ENCODE peak calls at places on chromosomes 3 and 15, in four cellular contexts. T is fibroblast of villous mesenchyme; L is CD8-positive, alpha-beta T cell; C is endothelial cell. W is an unnamed sample.

GRCh38 chr3:169813757-169814517 is 1.2 kb upstream of the LRRC34 start:
- DNase-seq in T (peak; percentile 39), L (peak; percentile 79), C (no peak), W (peak; percentile 45)

GRCh38 chr15:75672646-75673425 is 25.1 kb downstream of the SNX33 start:
- DNase-seq in L (no peak), C (no peak), T (peak; percentile 90), W (no peak)

GRCh38 chr3:194212021-194212868 is 76.3 kb downstream of the HES1 start:
- DNase-seq in C (no peak), T (no peak), L (no peak), W (no peak)

GRCh38 chr3:194688207-194688711 is 2.6 kb downstream of the FAM43A start:
- DNase-seq in C (peak; percentile 51), T (peak; percentile 59), L (no peak), W (peak; percentile 65)

GRCh38 chr15:78878356-78878755 is 5.7 kb downstream of the MORF4L1 start:
- DNase-seq in T (peak; percentile 54), L (no peak), C (no peak), W (no peak)

GRCh38 chr15:101183226-101183925 is 68.5 kb downstream of the CHSY1 start:
- DNase-seq in L (no peak), C (no peak), T (peak; percentile 77), W (no peak)

GRCh38 chr15:41494922-41495735 is 1.5 kb downstream of the ITPKA start:
- DNase-seq in T (no peak), L (peak; percentile 62), C (peak; percentile 39), W (no peak)

GRCh38 chr3:27963519-27963918 is 241.4 kb upstream of the EOMES start:
- DNase-seq in C (no peak), L (no peak), T (no peak), W (no peak)

GRCh38 chr15:101024111-101024695 is 105.0 kb downstream of the LRRK1 start:
- DNase-seq in T (peak; percentile 84), L (peak; percentile 38), C (no peak), W (no peak)

GRCh38 chr15:49620174-49620573 is 444 bp downstream of the FAM227B start:
- DNase-seq in T (peak; percentile 68), C (no peak), L (no peak), W (no peak)
- TF ChIP-seq CTCF in T (peak; percentile 9), C (no peak), L (no peak), W (no peak)

DNA sequence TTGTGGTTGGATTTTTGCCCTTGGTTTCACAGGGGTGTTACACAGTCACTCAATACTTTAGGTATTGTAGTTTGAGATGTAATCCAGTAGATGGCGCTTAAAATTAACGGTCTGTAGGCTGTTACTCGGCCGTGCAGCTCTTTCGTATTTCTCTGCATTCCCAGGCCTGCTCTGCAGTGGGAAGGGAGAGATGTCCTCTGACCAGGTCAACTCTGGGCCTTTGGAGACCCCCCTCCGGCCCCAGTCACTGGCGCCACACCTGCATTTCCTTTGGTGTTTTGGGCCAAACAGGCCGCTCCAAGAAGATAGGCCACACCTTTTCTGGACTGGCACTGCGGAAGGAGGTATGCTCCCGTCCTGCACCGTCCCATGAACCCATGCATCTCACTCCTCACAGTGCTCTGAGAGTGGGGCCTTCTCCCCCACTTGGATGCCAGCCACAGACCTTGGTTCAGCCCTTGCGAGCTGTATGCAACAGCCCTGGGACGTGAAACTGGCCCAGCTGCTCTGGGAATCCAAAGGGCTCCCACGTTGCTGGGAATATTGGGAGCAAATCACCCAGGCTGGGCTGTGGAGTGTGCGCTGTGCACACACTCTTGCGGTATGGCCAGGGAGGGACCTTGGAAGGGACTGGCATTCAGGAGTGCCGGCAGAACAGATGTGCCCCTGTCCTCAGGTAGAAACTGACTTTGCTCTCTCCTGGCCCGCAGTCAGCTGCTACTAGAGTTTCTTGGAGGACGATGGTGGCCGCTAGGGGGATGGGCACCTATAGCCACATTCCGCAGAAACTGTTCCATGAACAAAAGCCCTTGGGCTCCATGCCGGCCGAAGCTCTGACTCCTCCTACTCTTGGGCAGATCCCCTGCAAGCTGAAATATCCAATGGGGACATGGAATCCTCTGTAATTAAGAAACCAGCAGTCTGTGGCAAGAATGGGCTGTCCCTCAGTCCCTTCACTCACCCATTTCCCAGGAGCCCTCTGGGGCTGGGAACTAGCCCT is 410.5 kb upstream of the CADM2 start:
- DNase-seq in C (peak; percentile 18), T (no peak), L (no peak), W (no peak)
- TF ChIP-seq CTCF in C (peak; percentile 74), T (peak; percentile 12), L (no peak), W (no peak)

DNA sequence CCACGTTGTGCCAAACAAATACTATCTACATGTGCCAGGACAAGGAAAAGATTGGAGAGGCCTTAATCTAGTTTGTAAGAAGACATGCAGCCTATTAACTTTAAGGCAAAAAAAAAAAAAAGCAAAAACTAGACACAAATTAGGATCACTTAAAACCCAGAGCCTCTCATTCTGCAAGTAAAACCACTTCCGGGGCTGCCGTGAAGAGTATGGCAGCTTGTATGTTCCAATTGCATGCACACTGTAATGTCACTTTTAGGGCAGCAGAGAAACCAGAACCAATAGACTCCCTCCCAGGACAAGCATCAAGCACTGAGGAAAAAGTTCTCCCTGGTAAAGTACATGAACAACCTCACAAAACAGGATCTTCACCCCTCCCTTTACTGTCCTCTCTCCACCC is 70.6 kb downstream of the RSL24D1 start:
- DNase-seq in C (no peak), T (no peak), L (no peak), W (no peak)
- TF ChIP-seq CTCF in C (no peak), T (no peak), L (no peak), W (no peak)

GRCh38 chr3:139202226-139202958 is 141.4 kb upstream of the MRPS22 start:
- DNase-seq in L (no peak), C (peak; percentile 52), T (no peak), W (no peak)
- TF ChIP-seq CTCF in L (no peak), C (no peak), T (no peak), W (no peak)

DNA sequence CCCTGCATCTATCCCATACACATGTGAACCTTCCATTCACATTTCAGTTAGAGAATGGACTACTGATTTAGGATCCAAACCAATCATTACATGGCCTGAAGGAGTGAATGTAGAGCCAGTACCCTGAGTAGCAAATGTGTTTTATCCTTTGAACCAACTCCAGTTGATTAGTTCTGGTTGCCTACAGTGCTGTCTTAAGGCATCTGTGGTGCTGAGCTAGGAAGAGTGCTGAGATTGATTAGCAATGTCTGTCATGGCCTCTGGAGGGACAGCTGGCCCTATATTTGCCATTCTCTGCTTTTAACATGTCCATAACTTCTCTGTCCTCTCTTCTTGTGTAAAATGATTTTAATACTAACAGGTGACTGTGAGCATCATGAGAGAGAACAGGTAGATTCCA is 11.1 kb downstream of the LRTM1 start:
- DNase-seq in L (no peak), C (no peak), T (no peak), W (no peak)
- TF ChIP-seq CTCF in L (no peak), C (no peak), T (no peak), W (no peak)

GRCh38 chr3:180633722-180634121 is 31.8 kb downstream of the TTC14 start:
- DNase-seq in L (no peak), T (no peak), C (peak; percentile 7), W (no peak)
- TF ChIP-seq CTCF in L (no peak), T (no peak), C (no peak), W (no peak)

GRCh38 chr3:196983186-196983585 is 14.6 kb upstream of the PIGZ start:
- DNase-seq in L (no peak), T (no peak), C (no peak), W (no peak)

GRCh38 chr3:196985298-196985697 is 16.7 kb upstream of the PIGZ start:
- DNase-seq in C (no peak), T (no peak), L (no peak), W (no peak)

GRCh38 chr3:196988241-196989029 is 19.8 kb upstream of the PIGZ start:
- DNase-seq in C (no peak), L (no peak), T (peak; percentile 13), W (no peak)

GRCh38 chr3:196987022-196987421 is 18.4 kb upstream of the PIGZ start:
- DNase-seq in L (no peak), C (no peak), T (no peak), W (no peak)

GRCh38 chr3:196985954-196986885 is 17.6 kb upstream of the PIGZ start:
- DNase-seq in C (no peak), L (no peak), T (no peak), W (no peak)
- TF ChIP-seq CTCF in C (peak; percentile 52), L (no peak), T (peak; percentile 22), W (no peak)

GRCh38 chr3:122576174-122576940 is 1.1 kb upstream of the PARP15 start:
- DNase-seq in T (no peak), L (no peak), C (no peak), W (no peak)

GRCh38 chr3:122578110-122578740 is 775 bp downstream of the PARP15 start:
- DNase-seq in C (no peak), T (no peak), L (no peak), W (no peak)

GRCh38 chr3:122577409-122578028 is at the start of gene PARP15:
- DNase-seq in T (peak; percentile 25), C (peak; percentile 12), L (peak; percentile 77), W (peak; percentile 35)

GRCh38 chr3:122568755-122569154 is 4.6 kb downstream of the DTX3L start:
- DNase-seq in T (peak; percentile 11), L (no peak), C (no peak), W (no peak)

GRCh38 chr3:122572940-122573412 is 4.5 kb upstream of the PARP15 start:
- DNase-seq in T (peak; percentile 75), C (no peak), L (peak; percentile 54), W (peak; percentile 41)
- TF ChIP-seq CTCF in T (no peak), C (no peak), L (no peak), W (no peak)

GRCh38 chr15:57305009-57305408 is 71.3 kb upstream of the CGNL1 start:
- DNase-seq in T (no peak), L (no peak), C (no peak), W (no peak)
- TF ChIP-seq CTCF in T (no peak), L (no peak), C (no peak), W (no peak)

W was measured in natural killer cell.